ENCODE peak calls at places on chromosomes 13 and 19, in five cellular contexts. Q is A549, B is HepG2, M is K562, T is H1. Y is an unnamed sample.

GRCh38 chr13:97276862-97277269 is 54.7 kb downstream of the MBNL2 start:
- DNase-seq in Q (no peak), B (no peak), M (no peak), T (no peak), Y (no peak)

GRCh38 chr19:38453596-38453995 is 20.1 kb downstream of the RYR1 start:
- DNase-seq in Q (no peak), B (no peak), M (no peak), T (no peak), Y (no peak)

GRCh38 chr13:98521876-98522275 is 55.0 kb downstream of the STK24 start:
- DNase-seq in Q (no peak), B (no peak), M (no peak), T (no peak), Y (no peak)

GRCh38 chr13:35879111-35879510 is 252.1 kb downstream of the DCLK1 start:
- DNase-seq in Q (no peak), B (no peak), M (no peak), T (no peak), Y (no peak)

GRCh38 chr13:90299238-90299637 is 1048.2 kb upstream of the MIR17HG start:
- DNase-seq in Q (no peak), B (no peak), M (no peak), T (no peak), Y (no peak)

GRCh38 chr13:24168392-24168750 is 7.9 kb downstream of the SPATA13 start:
- DNase-seq in Q (no peak), B (no peak), M (no peak), T (no peak), Y (no peak)

GRCh38 chr13:113928701-113929627 is 44.9 kb downstream of the C13orf46 start:
- DNase-seq in Q (no peak), B (no peak), M (no peak), T (no peak), Y (no peak)

GRCh38 chr19:55702131-55702627 is 27.2 kb downstream of the EPN1 start:
- DNase-seq in Q (no peak), B (no peak), M (peak), T (no peak), Y (no peak)

GRCh38 chr19:43662487-43662886 is 7.5 kb downstream of the PLAUR start:
- DNase-seq in Q (no peak), B (peak), M (no peak), T (no peak), Y (no peak)

GRCh38 chr19:56933014-56933705 is 92.6 kb upstream of the PEG3 start:
- DNase-seq in Q (no peak), B (no peak), M (no peak), T (no peak), Y (no peak)

GRCh38 chr19:14683439-14683838 is 6.4 kb upstream of the ZNF333 start:
- DNase-seq in Q (no peak), B (no peak), M (no peak), T (no peak), Y (no peak)

GRCh38 chr19:54541712-54542111 is 31.9 kb upstream of the LILRA2 start:
- DNase-seq in Q (no peak), B (no peak), M (no peak), T (no peak), Y (no peak)

GRCh38 chr13:60152114-60152513 is 11.6 kb downstream of the DIAPH3 start:
- DNase-seq in Q (no peak), B (no peak), M (no peak), T (no peak), Y (no peak)

GRCh38 chr13:33017410-33017929 is 1.2 kb downstream of the KL start:
- DNase-seq in Q (peak), B (peak), M (peak), T (no peak), Y (peak)

GRCh38 chr13:101514695-101515275 is 62.3 kb downstream of the ITGBL1 start:
- DNase-seq in Q (peak), B (peak), M (no peak), T (no peak), Y (no peak)

GRCh38 chr13:41588899-41589298 is 131.5 kb downstream of the RGCC start:
- DNase-seq in Q (peak), B (peak), M (peak), T (no peak), Y (no peak)

DNA sequence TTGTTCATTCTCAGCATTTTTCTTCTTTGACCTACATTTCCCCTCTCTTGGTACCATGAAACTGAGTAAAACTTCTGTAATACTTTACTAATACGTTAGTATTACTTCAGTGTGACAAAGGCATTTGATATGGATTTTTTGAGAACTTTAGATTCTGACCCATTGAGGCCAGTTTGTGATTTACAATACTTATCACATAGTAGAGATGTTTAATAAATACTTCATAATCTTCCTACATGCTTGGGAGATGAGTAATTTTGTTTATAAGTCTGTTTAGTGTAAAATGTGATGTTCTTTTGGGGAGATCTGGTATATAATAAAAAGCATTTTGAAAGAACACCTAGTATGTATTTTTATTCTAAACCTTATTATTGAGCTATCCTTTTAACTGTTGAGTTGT is 29.7 kb downstream of the GTF2F2 start:
- DNase-seq in Q (no peak), B (no peak), M (no peak), T (no peak), Y (no peak)
- TF ChIP-seq KDM1A in Q (no peak), B (no peak), M (no peak), T (no peak), Y (no peak)

DNA sequence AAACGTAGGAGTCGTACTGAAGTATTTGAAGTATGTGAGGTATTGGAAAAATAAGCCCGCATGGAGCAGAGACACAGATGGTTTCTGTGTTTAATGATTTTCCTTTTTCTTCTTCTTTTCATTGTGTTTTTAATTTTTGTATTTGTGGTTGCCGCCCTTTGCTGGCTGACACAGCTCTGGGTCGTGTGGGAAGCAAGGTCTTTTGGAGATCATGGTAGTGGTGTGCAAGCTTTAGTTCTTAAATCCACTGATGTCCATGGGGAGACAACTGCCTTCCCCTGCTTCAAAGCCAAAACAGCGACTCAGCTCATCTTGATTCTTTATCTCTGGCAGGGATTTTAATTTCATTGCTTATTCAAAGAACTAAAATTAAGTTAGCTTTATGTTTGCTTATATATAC is 711.4 kb upstream of the SGCG start:
- DNase-seq in Q (no peak), B (no peak), M (no peak), T (no peak), Y (no peak)
- TF ChIP-seq KDM1A in Q (no peak), B (no peak), M (no peak), T (no peak), Y (no peak)

GRCh38 chr13:112636401-112636975 is 48.5 kb upstream of the TUBGCP3 start:
- DNase-seq in Q (no peak), B (no peak), M (no peak), T (no peak), Y (no peak)
- TF ChIP-seq KDM1A in Q (no peak), B (no peak), M (no peak), T (no peak), Y (no peak)

GRCh38 chr19:32861596-32861995 is 8.0 kb downstream of the SLC7A9 start:
- DNase-seq in Q (no peak), B (no peak), M (no peak), T (no peak), Y (no peak)

GRCh38 chr19:32857584-32857983 is 12.0 kb downstream of the SLC7A9 start:
- DNase-seq in Q (no peak), B (no peak), M (no peak), T (no peak), Y (no peak)

GRCh38 chr19:32858155-32858554 is 11.4 kb downstream of the SLC7A9 start:
- DNase-seq in Q (no peak), B (no peak), M (no peak), T (no peak), Y (no peak)

GRCh38 chr19:32858559-32858958 is 11.0 kb downstream of the SLC7A9 start:
- DNase-seq in Q (no peak), B (no peak), M (no peak), T (no peak), Y (no peak)

GRCh38 chr19:32859591-32859990 is 10.0 kb downstream of the SLC7A9 start:
- DNase-seq in Q (no peak), B (no peak), M (no peak), T (no peak), Y (no peak)
- TF ChIP-seq KDM1A in Q (no peak), B (no peak), M (no peak), T (no peak), Y (no peak)

DNA sequence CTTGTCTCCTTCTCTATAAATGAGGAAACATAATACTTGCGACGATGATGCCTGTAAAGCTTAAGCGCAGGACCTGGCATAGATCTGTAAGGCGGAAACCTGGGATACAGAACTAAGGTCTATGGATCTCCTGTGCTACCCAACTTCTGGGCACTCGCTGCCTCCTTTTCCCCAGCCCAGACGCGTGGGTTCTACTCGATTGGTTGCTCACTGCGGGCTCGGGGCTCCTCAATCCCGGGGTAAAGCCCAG is 616 bp upstream of the PSMC4 start:
- DNase-seq in Q (no peak), B (no peak), M (peak), T (no peak), Y (peak)
- TF ChIP-seq KDM1A in Q (no peak), B (no peak), M (no peak), T (no peak), Y (no peak)

DNA sequence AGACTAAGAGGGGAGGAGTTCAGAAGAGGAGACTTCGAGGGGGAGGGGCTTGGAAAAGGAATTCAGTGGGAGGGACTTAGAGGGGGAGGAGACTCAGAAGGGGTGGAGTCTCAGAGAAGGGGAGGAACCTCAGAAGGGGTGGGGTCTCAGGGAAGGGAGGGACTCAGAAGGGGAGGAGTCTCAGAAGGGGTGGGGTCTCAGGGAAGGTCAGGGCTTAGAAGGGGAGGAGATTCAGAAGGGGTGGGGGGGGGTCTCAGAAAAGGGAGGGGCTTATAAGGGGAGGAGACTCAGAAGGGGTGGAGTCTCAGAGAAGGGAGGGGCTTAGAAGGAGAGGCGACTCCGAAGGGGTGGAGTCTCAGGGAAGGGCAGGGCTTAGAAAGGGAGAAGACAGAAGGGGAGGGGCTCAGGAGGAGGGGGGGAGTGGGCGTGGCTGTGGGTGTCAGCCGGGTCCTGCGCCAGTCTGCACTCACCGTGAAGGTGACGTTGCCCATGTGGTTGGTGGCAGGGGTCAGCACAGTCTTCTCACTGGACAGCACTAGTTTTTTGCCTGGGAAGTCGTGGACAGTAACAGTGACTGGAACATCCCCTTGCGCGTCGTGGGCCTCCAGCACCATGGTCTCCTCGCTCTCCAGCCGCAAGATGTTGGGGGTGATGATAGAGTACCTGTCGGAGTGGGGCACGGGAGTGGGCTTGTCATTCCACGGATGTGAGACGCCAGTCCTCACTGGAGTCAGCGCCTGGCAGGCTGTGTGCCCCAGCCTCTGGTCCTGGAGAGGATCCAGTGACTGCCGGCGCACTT is 1.5 kb downstream of the C3 start:
- DNase-seq in Q (peak), B (peak), M (peak), T (no peak), Y (no peak)
- TF ChIP-seq KDM1A in Q (no peak), B (no peak), M (no peak), T (no peak), Y (no peak)